ENCODE peak calls at places on chromosomes 5 and 9, in five cellular contexts. V is RWPE1; I is stimulated activated CD8-positive, alpha-beta memory T cell treated with anti-CD3 and anti-CD28 coated beads, Interleukin-7, amount 100 ng/mL, for 48 hours; A is NCI-H1105 treated with DMSO at 0.1 percent for 48 hours; S is MV-4-11. R is an unnamed sample.

GRCh38 chr5:109570362-109570874 is 119.3 kb upstream of the MAN2A1 start:
- DNase-seq in S (no peak), V (no peak), A (no peak), I (no peak), R (no peak)

GRCh38 chr5:148807845-148808244 is 18.6 kb upstream of the ADRB2 start:
- DNase-seq in A (no peak), S (peak), I (no peak), V (no peak), R (peak)

GRCh38 chr5:150295172-150295611 is 5.6 kb upstream of the CAMK2A start:
- DNase-seq in A (peak), V (peak), S (no peak), I (no peak), R (no peak)

GRCh38 chr5:191036-191948 is at the start of gene LRRC14B:
- DNase-seq in S (no peak), I (no peak), V (no peak), A (no peak), R (no peak)

GRCh38 chr5:170219615-170220014 is 13.2 kb upstream of the C5orf58 start:
- DNase-seq in I (no peak), S (peak), V (peak), A (no peak), R (peak)

GRCh38 chr5:61327761-61328753 is 4.0 kb upstream of the ZSWIM6 start:
- DNase-seq in V (peak), I (no peak), S (peak), A (no peak), R (peak)

GRCh38 chr9:37339945-37340344 is 82.6 kb upstream of the GRHPR start:
- DNase-seq in I (no peak), V (no peak), A (no peak), S (no peak), R (no peak)

GRCh38 chr5:6760636-6761035 is 47.4 kb downstream of the TENT4A start:
- DNase-seq in S (no peak), V (no peak), I (no peak), A (no peak), R (no peak)

GRCh38 chr9:27784999-27785713 is 211.9 kb upstream of the C9orf72 start:
- DNase-seq in I (peak), A (no peak), V (no peak), S (no peak), R (no peak)

GRCh38 chr5:115243412-115243811 is 19.3 kb downstream of the PGGT1B start:
- DNase-seq in V (peak), S (no peak), I (no peak), A (no peak), R (no peak)

GRCh38 chr9:82168585-82168984 is 180.0 kb downstream of the SPATA31D1 start:
- DNase-seq in V (peak), A (no peak), I (no peak), S (peak), R (no peak)

GRCh38 chr5:178690208-178690607 is 40.3 kb downstream of the ZNF354A start:
- DNase-seq in A (no peak), S (no peak), I (no peak), V (peak), R (no peak)

GRCh38 chr9:14782652-14783051 is 60.1 kb upstream of the CER1 start:
- DNase-seq in I (no peak), S (no peak), A (no peak), V (no peak), R (no peak)

GRCh38 chr9:134134949-134135342 is 936 bp upstream of the WDR5 start:
- DNase-seq in S (no peak), I (no peak), A (no peak), V (peak), R (peak)

R was measured in OCI-M1.